ENCODE peak calls at places on chromosomes 4 and X, in six cellular contexts. N is PC-3, T is SK-N-SH, Z is GM23248, O is neuronal stem cell, C is A549. X is an unnamed sample.
A peak's percentile ranks its signal among the peaks of the same experiment; 100 is the strongest.

GRCh38 chr4:86331362-86331761 is 28.5 kb downstream of the MAPK10 start:
- DNase-seq in T (no peak), N (peak; percentile 2), O (no peak), C (no peak), Z (no peak), X (no peak)

GRCh38 chr4:69749771-69750170 is 10.6 kb downstream of the SULT1B1 start:
- DNase-seq in C (no peak), O (no peak), T (no peak), Z (peak; percentile 60), N (peak; percentile 58), X (no peak)

GRCh38 chr4:107210450-107211239 is 174.5 kb upstream of the DKK2 start:
- DNase-seq in O (no peak), Z (peak; percentile 3), T (no peak), N (no peak), C (no peak), X (no peak)

GRCh38 chrX:50920132-50920531 is 9.6 kb downstream of the BMP15 start:
- DNase-seq in Z (peak; percentile 20), T (no peak), C (no peak), O (peak; percentile 0), N (peak; percentile 51), X (no peak)

GRCh38 chr4:158946825-158947224 is 156.1 kb upstream of the RAPGEF2 start:
- DNase-seq in T (no peak), O (no peak), C (no peak), N (no peak), Z (no peak), X (no peak)

GRCh38 chrX:2608638-2609430 is 82.3 kb upstream of the CD99 start:
- DNase-seq in Z (peak; percentile 87), C (peak; percentile 88), T (peak; percentile 86), N (peak; percentile 83), O (peak; percentile 79), X (peak; percentile 85)

GRCh38 chr4:64000241-64000640 is 409.0 kb downstream of the TECRL start:
- DNase-seq in T (no peak), C (no peak), O (no peak), Z (no peak), N (peak; percentile 53), X (no peak)

GRCh38 chrX:148620023-148620422 is 119.6 kb downstream of the AFF2 start:
- DNase-seq in C (no peak), O (no peak), T (no peak), N (no peak), Z (no peak), X (no peak)

GRCh38 chrX:23779025-23779424 is 3.9 kb upstream of the SAT1 start:
- DNase-seq in N (peak; percentile 94), C (peak; percentile 63), O (no peak), Z (peak; percentile 84), T (no peak), X (peak; percentile 3)

GRCh38 chr4:22129454-22130075 is 181.0 kb upstream of the KCNIP4 start:
- DNase-seq in Z (peak; percentile 61), O (peak; percentile 9), N (peak; percentile 69), T (peak; percentile 25), C (no peak), X (no peak)

GRCh38 chr4:128776794-128777216 is 32.7 kb upstream of the JADE1 start:
- DNase-seq in N (peak; percentile 65), Z (peak; percentile 91), C (peak; percentile 64), T (no peak), O (no peak), X (no peak)

GRCh38 chrX:1435241-1435900 is 17.3 kb downstream of the ASMTL start:
- DNase-seq in Z (no peak), T (no peak), N (no peak), O (no peak), C (no peak), X (no peak)

GRCh38 chr4:2261110-2261852 is 628 bp downstream of the MXD4 start:
- DNase-seq in O (peak; percentile 30), Z (peak; percentile 87), T (peak; percentile 88), C (peak; percentile 7), N (peak; percentile 37), X (peak; percentile 38)

GRCh38 chr4:110271986-110272385 is 73.6 kb upstream of the ELOVL6 start:
- DNase-seq in T (no peak), N (no peak), O (no peak), Z (no peak), C (no peak), X (no peak)

GRCh38 chr4:72076562-72076961 is 44.8 kb downstream of the NPFFR2 start:
- DNase-seq in T (no peak), C (no peak), Z (peak; percentile 1), O (no peak), N (peak; percentile 67), X (no peak)

GRCh38 chrX:16786791-16787735 is 797 bp downstream of the TXLNG start:
- DNase-seq in O (no peak), T (peak; percentile 68), N (peak; percentile 35), C (no peak), Z (peak; percentile 53), X (peak; percentile 40)

GRCh38 chr4:105061136-105061696 is 85.5 kb upstream of the TET2 start:
- DNase-seq in C (no peak), T (no peak), Z (no peak), O (peak; percentile 20), N (peak; percentile 85), X (peak; percentile 5)

GRCh38 chr4:85673540-85673939 is 198.6 kb downstream of the ARHGAP24 start:
- DNase-seq in Z (no peak), C (no peak), T (no peak), O (no peak), N (no peak), X (no peak)

GRCh38 chr4:3077796-3078195 is 3.3 kb downstream of the HTT start:
- DNase-seq in Z (no peak), O (no peak), T (no peak), C (no peak), N (no peak), X (peak; percentile 78)

GRCh38 chr4:89800012-89800516 is 36.9 kb downstream of the SNCA start:
- DNase-seq in N (peak; percentile 72), C (no peak), T (no peak), O (no peak), Z (peak; percentile 23), X (no peak)

GRCh38 chr4:159787901-159788300 is 685.0 kb downstream of the RAPGEF2 start:
- DNase-seq in O (no peak), N (peak; percentile 50), Z (no peak), C (no peak), T (no peak), X (no peak)

GRCh38 chrX:21487832-21488231 is 113.6 kb downstream of the CNKSR2 start:
- DNase-seq in Z (no peak), T (no peak), O (no peak), N (peak; percentile 78), C (no peak), X (no peak)

GRCh38 chrX:13876652-13877051 is 59.8 kb upstream of the GPM6B start:
- DNase-seq in Z (peak; percentile 40), C (no peak), T (no peak), O (no peak), N (peak; percentile 32), X (no peak)

GRCh38 chr4:136651932-136652331 is 880.4 kb downstream of the PCDH18 start:
- DNase-seq in O (no peak), C (no peak), Z (no peak), N (no peak), T (no peak), X (no peak)

GRCh38 chrX:12956704-12957541 is 18.0 kb upstream of the TMSB4X start:
- DNase-seq in C (peak; percentile 52), Z (peak; percentile 35), N (peak; percentile 55), T (peak; percentile 4), O (no peak), X (peak; percentile 92)

GRCh38 chr4:69875576-69875975 is 15.6 kb upstream of the SULT1E1 start:
- DNase-seq in O (no peak), Z (no peak), N (no peak), T (no peak), C (no peak), X (no peak)

DNA sequence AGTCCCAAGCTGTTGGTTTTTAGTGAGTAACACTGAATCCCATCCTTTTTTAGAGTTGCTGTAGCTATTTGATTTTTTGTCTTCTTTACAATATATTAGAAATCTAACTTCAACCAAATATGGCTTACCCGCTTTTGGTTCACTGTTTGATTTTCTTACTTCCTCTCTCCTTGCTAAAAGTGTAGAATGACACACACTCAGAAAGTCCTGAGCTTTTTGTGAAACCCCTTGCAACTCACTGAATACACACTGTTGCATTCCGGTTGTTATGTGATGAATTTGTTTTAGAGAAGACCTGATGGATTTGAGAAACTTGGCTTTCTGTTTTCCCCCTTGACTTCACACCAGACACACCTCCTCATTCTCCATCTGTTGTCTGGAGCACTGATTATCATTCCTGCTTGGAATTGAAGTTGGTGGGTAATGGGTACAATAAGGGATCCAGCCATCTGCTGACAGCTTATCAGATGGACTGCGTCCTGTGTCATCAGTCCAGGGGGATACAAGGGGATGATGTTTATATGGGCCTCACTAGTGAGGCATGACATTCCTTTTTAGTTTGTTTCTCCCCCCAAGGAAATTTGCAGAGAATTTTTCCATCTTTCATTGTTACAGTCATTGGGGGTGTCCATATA is 5.2 kb downstream of the TMEM164 start:
- DNase-seq in O (no peak), Z (no peak), N (no peak), T (peak; percentile 45), C (no peak), X (no peak)
- H3K4me2 ChIP-seq in O (no peak overlapping the region), Z (no peak overlapping the region), N (no peak overlapping the region), T (no peak overlapping the region), C (no peak overlapping the region), X (no peak overlapping the region)

GRCh38 chrX:132909643-132910042 is 48.8 kb downstream of the HS6ST2 start:
- DNase-seq in C (no peak), Z (peak; percentile 34), N (peak; percentile 64), O (no peak), T (no peak), X (no peak)
- H3K4me2 ChIP-seq in C (no peak overlapping the region), Z (no peak overlapping the region), N (peak overlapping the region; percentile 61), O (no peak overlapping the region), T (no peak overlapping the region), X (no peak overlapping the region)

GRCh38 chrX:39645059-39645895 is 452.5 kb downstream of the BCOR start:
- DNase-seq in N (peak; percentile 32), O (no peak), C (no peak), T (no peak), Z (peak; percentile 92), X (no peak)

GRCh38 chrX:39643533-39643932 is 454.2 kb downstream of the BCOR start:
- DNase-seq in N (no peak), Z (no peak), T (no peak), C (no peak), O (no peak), X (no peak)

GRCh38 chrX:39640866-39641265 is 456.9 kb downstream of the BCOR start:
- DNase-seq in N (no peak), Z (no peak), O (no peak), C (no peak), T (no peak), X (no peak)

GRCh38 chrX:39639871-39640270 is 457.9 kb downstream of the BCOR start:
- DNase-seq in O (no peak), T (no peak), N (no peak), C (no peak), Z (no peak), X (no peak)

GRCh38 chrX:39642071-39642470 is 455.7 kb downstream of the BCOR start:
- DNase-seq in N (no peak), O (no peak), T (no peak), C (no peak), Z (no peak), X (no peak)
- H3K4me2 ChIP-seq in N (no peak overlapping the region), O (no peak overlapping the region), T (no peak overlapping the region), C (no peak overlapping the region), Z (peak overlapping the region; percentile 35), X (no peak overlapping the region)

DNA sequence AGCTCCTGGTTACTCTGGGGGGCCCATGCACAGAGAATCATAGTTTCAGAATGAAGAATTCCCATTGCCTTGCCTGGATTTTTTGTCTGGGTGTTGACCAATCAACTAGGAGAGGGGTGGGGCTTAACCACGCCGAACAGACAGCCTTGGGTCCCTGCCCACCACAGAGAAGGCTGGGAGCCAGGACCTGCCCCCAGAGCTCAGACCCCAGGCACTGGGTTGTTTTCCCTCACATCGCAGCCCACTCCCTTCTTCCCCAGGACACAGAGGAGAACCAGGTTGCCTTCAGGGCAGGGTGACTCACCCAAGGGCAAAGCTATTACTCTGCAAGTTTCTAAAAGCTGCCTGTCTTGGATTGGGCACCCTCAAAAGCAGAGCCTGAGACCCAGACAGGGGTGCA is 23.3 kb upstream of the CRMP1 start:
- DNase-seq in N (no peak), O (no peak), C (no peak), Z (no peak), T (no peak), X (no peak)
- H3K4me2 ChIP-seq in N (no peak overlapping the region), O (no peak overlapping the region), C (no peak overlapping the region), Z (no peak overlapping the region), T (no peak overlapping the region), X (no peak overlapping the region)

X was measured in OCI-LY7.